ENCODE peak calls at places on chromosomes 12 and 14, in five cellular contexts. R, U, T, C and J are unnamed samples.

GRCh38 chr12:90816353-90817089 is 138.5 kb downstream of the CCER1 start:
- DNase-seq in R (no peak), U (no peak), T (no peak), C (no peak), J (no peak)

GRCh38 chr12:123654129-123654701 is 16.7 kb upstream of the TCTN2 start:
- DNase-seq in R (no peak), U (no peak), T (no peak), C (no peak), J (no peak)

GRCh38 chr14:45251912-45252311 is 1.1 kb downstream of the MIS18BP1 start:
- DNase-seq in R (no peak), U (no peak), T (no peak), C (no peak), J (no peak)

GRCh38 chr14:76089151-76089550 is 62.6 kb upstream of the GPATCH2L start:
- DNase-seq in R (no peak), U (no peak), T (no peak), C (no peak), J (no peak)

GRCh38 chr12:57732726-57733593 is 5.6 kb downstream of the AGAP2 start:
- DNase-seq in R (no peak), U (peak; percentile 34), T (no peak), C (no peak), J (no peak)

GRCh38 chr12:8886515-8887284 is 27.6 kb upstream of the PHC1 start:
- DNase-seq in R (no peak), U (no peak), T (peak; percentile 12), C (no peak), J (no peak)

GRCh38 chr14:68663385-68664076 is 129.3 kb downstream of the ZFP36L1 start:
- DNase-seq in R (peak; percentile 4), U (no peak), T (no peak), C (no peak), J (no peak)

GRCh38 chr14:36317650-36318049 is 2.8 kb downstream of the MBIP start:
- DNase-seq in R (no peak), U (no peak), T (no peak), C (no peak), J (no peak)

GRCh38 chr12:3523058-3523457 is 32.1 kb downstream of the PRMT8 start:
- DNase-seq in R (no peak), U (no peak), T (no peak), C (no peak), J (no peak)

GRCh38 chr12:116601524-116601923 is 42.3 kb downstream of the MAP1LC3B2 start:
- DNase-seq in R (no peak), U (no peak), T (peak; percentile 31), C (no peak), J (no peak)

GRCh38 chr12:94098466-94098865 is 49.9 kb upstream of the PLXNC1 start:
- DNase-seq in R (no peak), U (no peak), T (no peak), C (peak; percentile 93), J (no peak)

GRCh38 chr12:96205909-96206308 is 11.7 kb downstream of the ELK3 start:
- DNase-seq in R (no peak), U (no peak), T (no peak), C (no peak), J (peak; percentile 56)

GRCh38 chr12:96206957-96207356 is 12.8 kb downstream of the ELK3 start:
- DNase-seq in R (no peak), U (no peak), T (no peak), C (no peak), J (no peak)

GRCh38 chr12:96208801-96209534 is 14.8 kb downstream of the ELK3 start:
- DNase-seq in R (no peak), U (peak; percentile 75), T (no peak), C (no peak), J (no peak)

GRCh38 chr12:96210376-96211055 is 16.3 kb downstream of the ELK3 start:
- DNase-seq in R (no peak), U (peak; percentile 68), T (no peak), C (no peak), J (no peak)

GRCh38 chr12:96208346-96208745 is 14.2 kb downstream of the ELK3 start:
- DNase-seq in R (no peak), U (no peak), T (no peak), C (no peak), J (no peak)
- H3K4me1 ChIP-seq in R (no peaks in the 10 kb centered on the region), U (peaks cover 9% of the 10 kb centered on the region), T (no peaks in the 10 kb centered on the region), C (peaks cover 2% of the 10 kb centered on the region), J (peaks cover 83% of the 10 kb centered on the region)

DNA sequence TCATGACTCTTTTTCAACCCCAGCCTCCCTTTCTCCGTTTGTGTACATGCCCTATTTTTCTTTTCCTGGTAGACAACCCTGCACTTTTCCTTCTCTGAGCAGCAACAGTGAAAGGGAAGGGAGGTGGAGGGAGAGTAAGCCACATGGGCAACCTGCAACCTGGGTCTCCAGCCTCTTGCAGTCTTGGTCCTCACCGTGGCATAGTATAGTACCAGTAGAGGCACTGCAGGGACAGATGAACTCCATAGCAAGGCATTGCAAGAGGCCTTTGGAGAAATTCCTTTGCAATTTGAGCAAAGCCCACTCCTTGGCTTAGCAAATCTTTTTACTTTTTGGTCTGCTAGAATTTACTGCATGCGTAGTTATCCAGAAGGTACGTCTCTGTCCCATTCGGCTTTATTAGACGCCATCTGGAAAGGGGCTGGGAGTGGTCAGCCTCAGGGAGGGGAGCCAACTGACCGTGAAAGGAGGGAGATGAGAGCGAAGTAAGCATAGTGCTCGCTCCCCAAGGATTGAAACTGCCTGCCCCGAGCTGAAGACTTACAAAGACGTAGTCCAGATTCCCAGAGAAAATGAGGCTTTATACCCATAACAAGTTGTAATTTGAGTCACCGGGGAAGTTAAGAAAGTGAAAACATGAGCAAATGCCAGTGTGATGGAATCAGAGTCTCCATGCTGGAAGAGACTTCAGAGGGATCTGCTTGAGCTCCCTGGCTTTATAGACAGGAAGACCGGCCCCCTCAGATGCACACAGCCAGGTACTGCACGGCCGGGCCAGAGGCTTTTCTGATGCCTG is 331.9 kb downstream of the CACNA1C start:
- DNase-seq in R (no peak), U (no peak), T (no peak), C (peak; percentile 42), J (no peak)
- H3K4me1 ChIP-seq in R (no peaks in the 10 kb centered on the region), U (no peaks in the 10 kb centered on the region), T (no peaks in the 10 kb centered on the region), C (peaks cover 15% of the 10 kb centered on the region), J (no peaks in the 10 kb centered on the region)

DNA sequence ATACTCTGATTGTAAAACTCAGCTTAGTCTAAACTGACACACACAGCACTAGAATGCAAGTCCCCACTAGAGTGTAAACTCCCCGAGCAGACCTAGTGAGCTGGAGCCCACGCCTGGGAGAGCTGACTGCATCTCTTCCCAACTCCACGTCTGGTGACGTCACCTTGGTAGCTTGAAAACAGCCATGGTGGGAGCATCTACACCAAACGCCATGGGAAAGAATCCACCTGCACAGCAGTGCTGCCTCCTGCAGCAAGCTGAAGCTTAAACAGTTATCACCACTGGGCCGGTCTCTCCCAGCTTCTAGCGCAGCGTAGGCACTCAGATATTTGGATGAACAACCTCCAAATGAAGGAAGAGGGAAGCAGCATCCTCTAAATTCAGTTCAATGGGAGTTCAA is 4.3 kb upstream of the PAPLN start:
- DNase-seq in R (no peak), U (no peak), T (no peak), C (peak; percentile 27), J (no peak)
- H3K4me1 ChIP-seq in R (no peaks in the 10 kb centered on the region), U (peaks cover 7% of the 10 kb centered on the region), T (peaks cover 24% of the 10 kb centered on the region), C (peaks cover 5% of the 10 kb centered on the region), J (no peaks in the 10 kb centered on the region)

GRCh38 chr12:47823422-47824086 is 3.9 kb upstream of the HDAC7 start:
- DNase-seq in R (no peak), U (no peak), T (no peak), C (no peak), J (no peak)
- H3K4me1 ChIP-seq in R (peaks cover 14% of the 10 kb centered on the region), U (no peaks in the 10 kb centered on the region), T (peaks cover 32% of the 10 kb centered on the region), C (peaks cover 18% of the 10 kb centered on the region), J (peaks cover 78% of the 10 kb centered on the region)

GRCh38 chr14:56120091-56120632 is 2.0 kb downstream of the PELI2 start:
- DNase-seq in R (no peak), U (no peak), T (no peak), C (peak; percentile 27), J (no peak)
- H3K4me1 ChIP-seq in R (peaks cover 49% of the 10 kb centered on the region), U (peaks cover 8% of the 10 kb centered on the region), T (peaks cover 19% of the 10 kb centered on the region), C (peaks cover 3% of the 10 kb centered on the region), J (peaks cover 31% of the 10 kb centered on the region)

DNA sequence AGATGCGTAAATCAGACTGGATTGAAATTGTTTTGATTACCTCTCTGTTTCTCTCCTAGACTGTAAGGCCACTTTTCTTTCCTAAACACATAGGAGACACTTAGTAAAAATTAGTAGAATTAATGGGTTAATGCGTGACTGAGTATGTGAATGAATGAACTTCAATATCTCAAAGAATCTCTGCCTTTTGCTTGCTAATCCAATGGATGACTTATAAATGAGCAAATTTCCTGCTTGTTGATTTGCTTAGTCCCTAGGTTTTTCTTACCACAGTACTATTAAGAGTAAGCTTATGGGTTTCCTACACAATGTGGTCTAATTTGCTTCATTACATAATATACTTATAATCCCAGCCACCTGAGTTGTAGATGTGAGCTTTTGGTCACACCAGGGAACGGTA is 164.1 kb downstream of the SRGAP1 start:
- DNase-seq in R (no peak), U (no peak), T (no peak), C (no peak), J (no peak)
- H3K4me1 ChIP-seq in R (no peaks in the 10 kb centered on the region), U (no peaks in the 10 kb centered on the region), T (no peaks in the 10 kb centered on the region), C (peaks cover 3% of the 10 kb centered on the region), J (no peaks in the 10 kb centered on the region)

DNA sequence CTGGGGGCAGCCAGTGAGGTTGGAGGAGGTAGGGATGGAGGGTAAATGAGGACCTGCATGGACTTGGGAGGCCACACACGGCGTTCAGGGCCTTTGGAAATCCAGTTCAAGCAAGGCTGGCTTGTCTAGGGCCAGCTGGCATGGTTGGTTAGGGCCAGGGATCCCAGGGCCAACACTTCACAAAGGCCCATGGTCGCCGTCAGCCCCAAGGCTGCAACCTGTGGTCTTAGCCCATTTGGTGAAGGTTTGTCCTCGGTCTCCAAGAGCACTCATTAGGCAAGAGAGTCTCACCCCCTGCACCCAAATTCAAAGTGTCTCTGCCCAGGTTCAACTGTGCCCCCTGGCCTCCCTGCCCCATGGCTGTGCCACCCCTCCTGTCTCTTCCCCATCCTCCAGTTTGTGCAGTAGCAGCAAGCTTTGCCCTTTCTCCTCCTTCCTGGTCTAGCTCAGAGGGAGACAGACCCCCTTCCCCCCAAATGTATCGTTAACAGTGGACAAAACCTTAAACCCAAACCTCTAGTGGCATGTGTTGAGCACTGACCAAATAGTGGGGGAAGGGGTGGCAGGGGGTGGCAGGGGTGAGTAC is 94.1 kb downstream of the NINJ2 start:
- DNase-seq in R (no peak), U (no peak), T (no peak), C (no peak), J (peak; percentile 39)
- H3K4me1 ChIP-seq in R (no peaks in the 10 kb centered on the region), U (peaks cover 6% of the 10 kb centered on the region), T (peaks cover 39% of the 10 kb centered on the region), C (no peaks in the 10 kb centered on the region), J (peaks cover 48% of the 10 kb centered on the region)